ENCODE peak calls at places on chromosomes 13 and 19, in seven cellular contexts. One of them, this sample, is unnamed.

GRCh38 chr19:4037301-4037949 is 29.3 kb downstream of the ZBTB7A start:
- DNase-seq in psoas muscle: no peak
- DNase-seq in T-helper 1 cell: no peak
- DNase-seq in NCI-H1105 treated with DMSO at 0.1 percent for 48 hours: no peak
- DNase-seq in NCI-H187: no peak
- DNase-seq in neural crest cell: no peak
- DNase-seq in activated naive CD8-positive, alpha-beta T cell treated with anti-CD3 and anti-CD28 coated beads, Interleukin-2, amount 50 U/mL, for 24 hours: no peak
- DNase-seq in this sample: peak; percentile 43

GRCh38 chr19:35029737-35030256 is 473 bp upstream of the SCN1B start:
- DNase-seq in psoas muscle: no peak
- DNase-seq in T-helper 1 cell: no peak
- DNase-seq in activated naive CD8-positive, alpha-beta T cell treated with anti-CD3 and anti-CD28 coated beads, Interleukin-2, amount 50 U/mL, for 24 hours: no peak
- DNase-seq in NCI-H187: no peak
- DNase-seq in neural crest cell: no peak
- DNase-seq in NCI-H1105 treated with DMSO at 0.1 percent for 48 hours: no peak
- DNase-seq in this sample: no peak

GRCh38 chr13:29182216-29182615 is 362.1 kb downstream of the MTUS2 start:
- DNase-seq in activated naive CD8-positive, alpha-beta T cell treated with anti-CD3 and anti-CD28 coated beads, Interleukin-2, amount 50 U/mL, for 24 hours: no peak
- DNase-seq in T-helper 1 cell: no peak
- DNase-seq in psoas muscle: no peak
- DNase-seq in neural crest cell: no peak
- DNase-seq in NCI-H1105 treated with DMSO at 0.1 percent for 48 hours: no peak
- DNase-seq in NCI-H187: no peak
- DNase-seq in this sample: no peak

GRCh38 chr13:81171065-81171647 is 830.2 kb upstream of the SPRY2 start:
- DNase-seq in NCI-H187: no peak
- DNase-seq in psoas muscle: no peak
- DNase-seq in T-helper 1 cell: no peak
- DNase-seq in neural crest cell: no peak
- DNase-seq in activated naive CD8-positive, alpha-beta T cell treated with anti-CD3 and anti-CD28 coated beads, Interleukin-2, amount 50 U/mL, for 24 hours: no peak
- DNase-seq in NCI-H1105 treated with DMSO at 0.1 percent for 48 hours: peak; percentile 24
- DNase-seq in this sample: no peak

GRCh38 chr19:28644261-28644660 is 568.7 kb downstream of the UQCRFS1 start:
- DNase-seq in NCI-H187: no peak
- DNase-seq in psoas muscle: no peak
- DNase-seq in NCI-H1105 treated with DMSO at 0.1 percent for 48 hours: no peak
- DNase-seq in neural crest cell: no peak
- DNase-seq in activated naive CD8-positive, alpha-beta T cell treated with anti-CD3 and anti-CD28 coated beads, Interleukin-2, amount 50 U/mL, for 24 hours: no peak
- DNase-seq in T-helper 1 cell: no peak
- DNase-seq in this sample: no peak

GRCh38 chr19:12237143-12237839 is 57.4 kb downstream of the ZNF44 start:
- DNase-seq in neural crest cell: no peak
- DNase-seq in activated naive CD8-positive, alpha-beta T cell treated with anti-CD3 and anti-CD28 coated beads, Interleukin-2, amount 50 U/mL, for 24 hours: no peak
- DNase-seq in psoas muscle: no peak
- DNase-seq in NCI-H187: no peak
- DNase-seq in T-helper 1 cell: no peak
- DNase-seq in NCI-H1105 treated with DMSO at 0.1 percent for 48 hours: no peak
- DNase-seq in this sample: no peak

GRCh38 chr19:12913011-12913561 is 6.0 kb downstream of the SYCE2 start:
- DNase-seq in NCI-H1105 treated with DMSO at 0.1 percent for 48 hours: peak; percentile 99
- DNase-seq in T-helper 1 cell: no peak
- DNase-seq in psoas muscle: peak; percentile 65
- DNase-seq in activated naive CD8-positive, alpha-beta T cell treated with anti-CD3 and anti-CD28 coated beads, Interleukin-2, amount 50 U/mL, for 24 hours: no peak
- DNase-seq in NCI-H187: peak; percentile 78
- DNase-seq in neural crest cell: no peak
- DNase-seq in this sample: no peak

GRCh38 chr19:33610588-33610987 is 11.2 kb upstream of the CHST8 start:
- DNase-seq in psoas muscle: no peak
- DNase-seq in neural crest cell: no peak
- DNase-seq in NCI-H187: no peak
- DNase-seq in activated naive CD8-positive, alpha-beta T cell treated with anti-CD3 and anti-CD28 coated beads, Interleukin-2, amount 50 U/mL, for 24 hours: no peak
- DNase-seq in NCI-H1105 treated with DMSO at 0.1 percent for 48 hours: no peak
- DNase-seq in T-helper 1 cell: no peak
- DNase-seq in this sample: no peak

GRCh38 chr19:17103177-17103576 is 27.6 kb downstream of the MYO9B start:
- DNase-seq in NCI-H187: no peak
- DNase-seq in activated naive CD8-positive, alpha-beta T cell treated with anti-CD3 and anti-CD28 coated beads, Interleukin-2, amount 50 U/mL, for 24 hours: peak; percentile 33
- DNase-seq in NCI-H1105 treated with DMSO at 0.1 percent for 48 hours: no peak
- DNase-seq in T-helper 1 cell: no peak
- DNase-seq in neural crest cell: peak; percentile 31
- DNase-seq in psoas muscle: no peak
- DNase-seq in this sample: no peak

GRCh38 chr19:48905664-48906063 is 5.6 kb downstream of the NUCB1 start:
- DNase-seq in NCI-H187: no peak
- DNase-seq in NCI-H1105 treated with DMSO at 0.1 percent for 48 hours: no peak
- DNase-seq in neural crest cell: no peak
- DNase-seq in activated naive CD8-positive, alpha-beta T cell treated with anti-CD3 and anti-CD28 coated beads, Interleukin-2, amount 50 U/mL, for 24 hours: no peak
- DNase-seq in psoas muscle: no peak
- DNase-seq in T-helper 1 cell: no peak
- DNase-seq in this sample: no peak

GRCh38 chr19:14722127-14722526 is 32.3 kb downstream of the ZNF333 start:
- DNase-seq in T-helper 1 cell: no peak
- DNase-seq in NCI-H187: no peak
- DNase-seq in activated naive CD8-positive, alpha-beta T cell treated with anti-CD3 and anti-CD28 coated beads, Interleukin-2, amount 50 U/mL, for 24 hours: no peak
- DNase-seq in psoas muscle: no peak
- DNase-seq in NCI-H1105 treated with DMSO at 0.1 percent for 48 hours: no peak
- DNase-seq in neural crest cell: no peak
- DNase-seq in this sample: no peak

This sample was measured in right lobe of liver.